ENCODE peak calls at places on chromosomes 7 and 10, in six cellular contexts. One of them, this sample, is unnamed.

GRCh38 chr10:126562209-126562680 is 108.2 kb downstream of the C10orf90 start:
- DNase-seq in H1: no peak
- DNase-seq in A549: no peak
- DNase-seq in uterus: no peak
- DNase-seq in transverse colon: no peak
- DNase-seq in right lobe of liver: no peak
- DNase-seq in this sample: no peak

GRCh38 chr10:78543749-78544446 is 510.2 kb downstream of the RPS24 start:
- DNase-seq in A549: no peak
- DNase-seq in H1: no peak
- DNase-seq in transverse colon: peak
- DNase-seq in right lobe of liver: no peak
- DNase-seq in uterus: peak
- DNase-seq in this sample: peak

GRCh38 chr10:49599546-49599945 is 10.6 kb upstream of the SLC18A3 start:
- DNase-seq in A549: no peak
- DNase-seq in H1: no peak
- DNase-seq in uterus: no peak
- DNase-seq in transverse colon: no peak
- DNase-seq in right lobe of liver: no peak
- DNase-seq in this sample: no peak

GRCh38 chr7:92904292-92905131 is 68.1 kb upstream of the CDK6 start:
- DNase-seq in uterus: no peak
- DNase-seq in transverse colon: no peak
- DNase-seq in H1: no peak
- DNase-seq in A549: peak
- DNase-seq in right lobe of liver: no peak
- DNase-seq in this sample: no peak

GRCh38 chr7:63376873-63377272 is 621.8 kb upstream of the ZNF722 start:
- DNase-seq in H1: no peak
- DNase-seq in right lobe of liver: no peak
- DNase-seq in transverse colon: no peak
- DNase-seq in uterus: no peak
- DNase-seq in A549: no peak
- DNase-seq in this sample: no peak

GRCh38 chr10:88990528-88991160 is at the start of gene FAS:
- DNase-seq in transverse colon: peak
- DNase-seq in A549: peak
- DNase-seq in uterus: peak
- DNase-seq in H1: peak
- DNase-seq in right lobe of liver: peak
- DNase-seq in this sample: peak

GRCh38 chr7:43784030-43785001 is 25.8 kb downstream of the BLVRA start:
- DNase-seq in H1: no peak
- DNase-seq in right lobe of liver: no peak
- DNase-seq in transverse colon: no peak
- DNase-seq in A549: no peak
- DNase-seq in uterus: no peak
- DNase-seq in this sample: no peak

GRCh38 chr7:154744226-154744860 is 258.6 kb downstream of the PAXIP1 start:
- DNase-seq in H1: peak
- DNase-seq in right lobe of liver: no peak
- DNase-seq in uterus: no peak
- DNase-seq in A549: peak
- DNase-seq in transverse colon: peak
- DNase-seq in this sample: peak

GRCh38 chr10:43214071-43214955 is 52.6 kb downstream of the RASGEF1A start:
- DNase-seq in A549: no peak
- DNase-seq in transverse colon: no peak
- DNase-seq in H1: no peak
- DNase-seq in uterus: no peak
- DNase-seq in right lobe of liver: peak
- DNase-seq in this sample: no peak

GRCh38 chr10:69361303-69361614 is 55.5 kb downstream of the TACR2 start:
- DNase-seq in H1: no peak
- DNase-seq in A549: peak
- DNase-seq in right lobe of liver: no peak
- DNase-seq in uterus: no peak
- DNase-seq in transverse colon: no peak
- DNase-seq in this sample: peak
- TF ChIP-seq POLR2A in H1: no peak
- TF ChIP-seq POLR2A in A549: no peak
- TF ChIP-seq POLR2A in right lobe of liver: no peak
- TF ChIP-seq POLR2A in uterus: no peak
- TF ChIP-seq POLR2A in transverse colon: no peak
- TF ChIP-seq POLR2A in this sample: no peak

DNA sequence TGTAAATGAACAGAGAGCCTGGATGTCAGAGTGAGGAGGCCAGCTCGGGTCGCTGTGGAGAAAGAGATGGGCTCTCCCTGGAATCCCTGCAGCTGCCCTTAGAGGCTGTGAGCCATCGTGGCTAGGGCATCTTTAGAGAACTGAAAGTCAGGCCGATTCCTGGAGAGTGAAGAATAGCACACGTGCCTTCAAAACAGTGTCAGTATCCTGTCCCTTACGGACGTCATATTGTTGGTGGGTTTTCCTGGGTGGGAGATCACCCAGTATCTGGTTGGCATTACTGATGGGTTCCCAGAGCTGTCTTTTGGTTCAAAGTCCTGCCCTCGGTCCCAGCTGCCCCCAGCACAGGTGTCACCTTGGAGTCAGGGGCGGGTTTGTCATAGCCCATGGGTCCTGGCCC is 25.3 kb downstream of the IKZF1 start:
- DNase-seq in A549: no peak
- DNase-seq in right lobe of liver: no peak
- DNase-seq in transverse colon: peak
- DNase-seq in H1: no peak
- DNase-seq in uterus: no peak
- DNase-seq in this sample: no peak
- H3K27ac ChIP-seq in A549: no peak
- H3K27ac ChIP-seq in right lobe of liver: no peak
- H3K27ac ChIP-seq in transverse colon: peak
- H3K27ac ChIP-seq in H1: no peak
- H3K27ac ChIP-seq in uterus: no peak
- H3K27ac ChIP-seq in this sample: no peak

GRCh38 chr10:93461807-93462178 is 20.3 kb downstream of the MYOF start:
- DNase-seq in transverse colon: no peak
- DNase-seq in uterus: peak
- DNase-seq in A549: peak
- DNase-seq in H1: no peak
- DNase-seq in right lobe of liver: no peak
- DNase-seq in this sample: no peak
- TF ChIP-seq POLR2A in transverse colon: no peak
- TF ChIP-seq POLR2A in uterus: no peak
- TF ChIP-seq POLR2A in A549: no peak
- TF ChIP-seq POLR2A in H1: no peak
- TF ChIP-seq POLR2A in right lobe of liver: no peak
- TF ChIP-seq POLR2A in this sample: no peak

GRCh38 chr10:95745487-95745886 is 10.5 kb upstream of the ENTPD1 start:
- DNase-seq in uterus: no peak
- DNase-seq in transverse colon: no peak
- DNase-seq in H1: no peak
- DNase-seq in A549: no peak
- DNase-seq in right lobe of liver: no peak
- DNase-seq in this sample: no peak

GRCh38 chr10:95742529-95742884 is 13.5 kb upstream of the ENTPD1 start:
- DNase-seq in uterus: peak
- DNase-seq in right lobe of liver: no peak
- DNase-seq in A549: peak
- DNase-seq in H1: no peak
- DNase-seq in transverse colon: peak
- DNase-seq in this sample: peak

GRCh38 chr10:95741807-95742528 is 14.0 kb upstream of the ENTPD1 start:
- DNase-seq in transverse colon: peak
- DNase-seq in right lobe of liver: no peak
- DNase-seq in A549: no peak
- DNase-seq in uterus: peak
- DNase-seq in H1: no peak
- DNase-seq in this sample: no peak

GRCh38 chr10:95739046-95739445 is 16.9 kb upstream of the ENTPD1 start:
- DNase-seq in right lobe of liver: no peak
- DNase-seq in transverse colon: no peak
- DNase-seq in uterus: no peak
- DNase-seq in A549: no peak
- DNase-seq in H1: no peak
- DNase-seq in this sample: no peak

DNA sequence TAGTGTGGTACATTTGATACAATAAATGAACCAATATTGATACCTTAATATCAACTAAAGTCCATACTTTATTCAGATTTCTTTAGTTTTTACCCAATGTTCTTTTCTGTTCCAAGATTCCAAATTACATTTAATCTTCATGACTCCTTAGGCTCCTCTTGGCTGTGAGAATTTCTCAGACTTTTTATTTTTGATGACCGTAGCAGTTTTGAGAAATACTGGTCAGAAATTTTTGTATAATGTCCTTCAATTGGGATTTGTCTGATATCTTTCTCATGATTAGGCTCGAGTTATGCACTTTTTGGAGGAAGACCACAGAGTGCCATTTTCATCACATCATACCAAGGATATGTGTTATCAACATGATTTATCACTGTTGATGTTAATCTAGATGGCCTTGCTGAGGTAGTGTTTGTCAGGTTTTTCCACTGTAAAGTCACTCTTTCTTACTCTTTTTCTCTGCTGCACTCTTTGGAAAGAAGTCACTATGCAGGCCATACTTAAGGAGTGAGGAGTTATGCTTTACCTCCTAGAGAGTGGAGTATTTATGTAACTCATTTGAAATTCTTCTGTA is 12.9 kb upstream of the ENTPD1 start:
- DNase-seq in transverse colon: no peak
- DNase-seq in A549: no peak
- DNase-seq in uterus: no peak
- DNase-seq in right lobe of liver: no peak
- DNase-seq in H1: no peak
- DNase-seq in this sample: no peak
- H3K27ac ChIP-seq in transverse colon: peak
- H3K27ac ChIP-seq in A549: no peak
- H3K27ac ChIP-seq in uterus: no peak
- H3K27ac ChIP-seq in right lobe of liver: no peak
- H3K27ac ChIP-seq in H1: no peak
- H3K27ac ChIP-seq in this sample: peak

GRCh38 chr10:122376364-122376961 is 2.0 kb downstream of the PLEKHA1 start:
- DNase-seq in A549: no peak
- DNase-seq in uterus: no peak
- DNase-seq in H1: no peak
- DNase-seq in transverse colon: no peak
- DNase-seq in right lobe of liver: no peak
- DNase-seq in this sample: no peak

GRCh38 chr10:122375761-122376160 is 1.3 kb downstream of the PLEKHA1 start:
- DNase-seq in transverse colon: no peak
- DNase-seq in uterus: no peak
- DNase-seq in H1: no peak
- DNase-seq in right lobe of liver: no peak
- DNase-seq in A549: no peak
- DNase-seq in this sample: no peak

GRCh38 chr10:122373713-122374112 is 795 bp upstream of the PLEKHA1 start:
- DNase-seq in A549: peak
- DNase-seq in transverse colon: peak
- DNase-seq in uterus: peak
- DNase-seq in H1: no peak
- DNase-seq in right lobe of liver: no peak
- DNase-seq in this sample: peak

GRCh38 chr10:122374246-122374858 is at the start of gene PLEKHA1:
- DNase-seq in A549: peak
- DNase-seq in right lobe of liver: peak
- DNase-seq in H1: peak
- DNase-seq in transverse colon: peak
- DNase-seq in uterus: peak
- DNase-seq in this sample: peak

DNA sequence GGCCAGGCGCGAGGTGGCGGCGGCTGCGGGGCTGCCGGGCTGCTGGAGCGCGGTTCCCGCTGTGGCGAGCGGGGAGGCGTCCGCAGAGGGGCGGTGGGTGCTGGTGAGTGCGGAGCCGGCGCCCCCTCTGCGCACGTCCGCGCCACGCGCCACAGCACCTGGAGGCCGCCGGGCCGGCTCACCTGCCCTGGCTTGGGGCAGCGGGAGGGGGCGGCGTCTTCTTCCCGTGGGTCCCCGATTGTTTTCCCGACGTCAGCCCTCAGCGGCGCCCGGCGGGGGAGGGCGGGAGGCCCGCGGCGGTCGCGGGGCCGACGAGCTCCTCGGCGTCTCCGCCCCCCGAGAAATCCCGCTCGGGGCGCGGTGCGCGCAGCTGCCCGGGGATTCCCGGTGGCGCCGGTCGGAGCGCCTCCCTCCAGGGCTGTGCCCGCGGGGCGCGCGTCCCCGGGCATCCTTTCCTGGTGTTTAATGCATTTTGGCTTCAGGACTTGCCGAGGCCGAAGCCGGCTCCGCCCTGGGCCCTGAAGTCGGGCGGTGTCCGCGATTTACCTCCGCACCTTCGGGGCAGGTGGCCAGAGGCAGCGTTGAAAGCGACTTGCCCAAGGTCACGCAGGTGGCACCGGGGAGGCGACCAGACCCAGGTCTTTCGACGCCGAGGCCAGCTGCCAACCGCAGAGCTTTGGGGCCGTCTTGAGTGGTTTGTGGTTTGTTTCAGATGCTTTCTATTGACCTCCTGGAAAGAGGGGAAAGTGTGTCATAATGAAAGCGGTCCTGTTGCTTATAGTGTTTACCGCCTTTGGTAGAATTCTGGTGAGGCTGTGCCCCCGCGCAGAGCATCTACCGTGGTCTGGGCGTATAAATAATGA is 582 bp downstream of the PLEKHA1 start:
- DNase-seq in transverse colon: peak
- DNase-seq in H1: peak
- DNase-seq in uterus: peak
- DNase-seq in right lobe of liver: peak
- DNase-seq in A549: peak
- DNase-seq in this sample: peak
- TF ChIP-seq POLR2A in transverse colon: peak
- TF ChIP-seq POLR2A in H1: peak
- TF ChIP-seq POLR2A in uterus: peak
- TF ChIP-seq POLR2A in right lobe of liver: peak
- TF ChIP-seq POLR2A in A549: no peak
- TF ChIP-seq POLR2A in this sample: peak

GRCh38 chr7:7696458-7697119 is 21.8 kb downstream of the RPA3 start:
- DNase-seq in uterus: no peak
- DNase-seq in H1: no peak
- DNase-seq in transverse colon: no peak
- DNase-seq in A549: no peak
- DNase-seq in right lobe of liver: no peak
- DNase-seq in this sample: peak
- H3K27ac ChIP-seq in uterus: peak
- H3K27ac ChIP-seq in H1: no peak
- H3K27ac ChIP-seq in transverse colon: peak
- H3K27ac ChIP-seq in A549: peak
- H3K27ac ChIP-seq in right lobe of liver: no peak
- H3K27ac ChIP-seq in this sample: peak

GRCh38 chr10:59176241-59177030 is at the start of gene PHYHIPL:
- DNase-seq in A549: peak
- DNase-seq in H1: peak
- DNase-seq in uterus: no peak
- DNase-seq in right lobe of liver: peak
- DNase-seq in transverse colon: no peak
- DNase-seq in this sample: peak
- TF ChIP-seq POLR2A in A549: no peak
- TF ChIP-seq POLR2A in H1: peak
- TF ChIP-seq POLR2A in uterus: no peak
- TF ChIP-seq POLR2A in right lobe of liver: no peak
- TF ChIP-seq POLR2A in transverse colon: no peak
- TF ChIP-seq POLR2A in this sample: peak